ENCODE peak calls at places on chromosomes 5 and 9, in five cellular contexts. D, R, K, L and B are unnamed samples.

GRCh38 chr5:151123897-151124751 is 33.5 kb downstream of the ANXA6 start:
- DNase-seq in D (no peak), R (peak; percentile 88), K (no peak), L (no peak), B (no peak)

GRCh38 chr9:93120846-93121315 is 13.2 kb downstream of the NINJ1 start:
- DNase-seq in D (no peak), R (no peak), K (no peak), L (no peak), B (no peak)

GRCh38 chr9:110744753-110745522 is 76.3 kb downstream of the MUSK start:
- DNase-seq in D (no peak), R (no peak), K (no peak), L (no peak), B (no peak)

GRCh38 chr5:134141346-134142050 is 27.0 kb downstream of the TCF7 start:
- DNase-seq in D (no peak), R (no peak), K (no peak), L (no peak), B (no peak)

GRCh38 chr9:84851935-84852585 is 182.5 kb downstream of the NTRK2 start:
- DNase-seq in D (no peak), R (no peak), K (no peak), L (no peak), B (peak; percentile 67)

GRCh38 chr5:14741131-14741530 is 76.6 kb downstream of the OTULIN start:
- DNase-seq in D (no peak), R (no peak), K (no peak), L (no peak), B (no peak)

GRCh38 chr5:157371655-157372471 is 88.2 kb upstream of the NIPAL4 start:
- DNase-seq in D (no peak), R (no peak), K (no peak), L (no peak), B (no peak)

GRCh38 chr9:2618289-2618688 is 3.3 kb upstream of the VLDLR start:
- DNase-seq in D (no peak), R (no peak), K (no peak), L (no peak), B (no peak)

GRCh38 chr9:107896544-107896943 is 407.0 kb upstream of the KLF4 start:
- DNase-seq in D (no peak), R (no peak), K (no peak), L (no peak), B (no peak)

GRCh38 chr5:1443145-1443543 is 2.1 kb downstream of the SLC6A3 start:
- DNase-seq in D (no peak), R (no peak), K (no peak), L (no peak), B (no peak)

GRCh38 chr9:69421908-69422801 is 97.1 kb downstream of the ENTREP1 start:
- DNase-seq in D (peak; percentile 48), R (no peak), K (peak; percentile 64), L (peak; percentile 81), B (peak; percentile 75)

GRCh38 chr9:87238545-87238944 is 259.1 kb upstream of the DAPK1 start:
- DNase-seq in D (no peak), R (no peak), K (no peak), L (no peak), B (no peak)

GRCh38 chr9:892123-892522 is 50.6 kb downstream of the DMRT1 start:
- DNase-seq in D (no peak), R (no peak), K (no peak), L (no peak), B (no peak)

GRCh38 chr9:83472221-83472665 is 66.0 kb downstream of the FRMD3 start:
- DNase-seq in D (peak; percentile 95), R (no peak), K (no peak), L (no peak), B (no peak)

GRCh38 chr9:99682870-99683269 is 138.8 kb upstream of the NR4A3 start:
- DNase-seq in D (no peak), R (no peak), K (no peak), L (no peak), B (no peak)

GRCh38 chr5:65108786-65109743 is 340.3 kb downstream of the CWC27 start:
- DNase-seq in D (no peak), R (no peak), K (no peak), L (no peak), B (no peak)

GRCh38 chr5:176736271-176736965 is 73.9 kb upstream of the UNC5A start:
- DNase-seq in D (no peak), R (no peak), K (no peak), L (peak; percentile 44), B (no peak)

GRCh38 chr9:34310205-34310604 is 18.9 kb downstream of the KIF24 start:
- DNase-seq in D (no peak), R (no peak), K (no peak), L (no peak), B (peak; percentile 15)

GRCh38 chr5:107380654-107381053 is 290.1 kb downstream of the EFNA5 start:
- DNase-seq in D (no peak), R (no peak), K (no peak), L (no peak), B (no peak)

GRCh38 chr9:129253820-129254381 is 75.8 kb upstream of the IER5L start:
- DNase-seq in D (no peak), R (no peak), K (peak; percentile 72), L (no peak), B (no peak)

GRCh38 chr5:144876990-144877389 is 706.3 kb downstream of the KCTD16 start:
- DNase-seq in D (no peak), R (no peak), K (no peak), L (no peak), B (no peak)

GRCh38 chr5:172370648-172371248 is 83.6 kb downstream of the SH3PXD2B start:
- DNase-seq in D (peak; percentile 30), R (no peak), K (peak; percentile 56), L (no peak), B (no peak)

GRCh38 chr5:167049771-167050567 is 1241.5 kb upstream of the WWC1 start:
- DNase-seq in D (no peak), R (no peak), K (no peak), L (no peak), B (no peak)

GRCh38 chr9:135960328-135961276 is 571 bp downstream of the UBAC1 start:
- DNase-seq in D (no peak), R (no peak), K (peak; percentile 31), L (peak; percentile 80), B (no peak)

GRCh38 chr5:152218694-152219093 is 186.4 kb downstream of the NMUR2 start:
- DNase-seq in D (peak; percentile 1), R (no peak), K (no peak), L (no peak), B (no peak)

GRCh38 chr5:139843991-139844390 is 48.4 kb downstream of the PSD2 start:
- DNase-seq in D (no peak), R (peak; percentile 12), K (no peak), L (no peak), B (no peak)

GRCh38 chr5:115774684-115775083 is 41.8 kb downstream of the CDO1 start:
- DNase-seq in D (no peak), R (no peak), K (no peak), L (no peak), B (no peak)

GRCh38 chr9:36025751-36026150 is 11.0 kb upstream of the RECK start:
- DNase-seq in D (no peak), R (no peak), K (no peak), L (no peak), B (no peak)

GRCh38 chr9:135567311-135567710 is 5.8 kb downstream of the PAEP start:
- DNase-seq in D (no peak), R (no peak), K (no peak), L (no peak), B (no peak)

GRCh38 chr5:110377411-110378392 is 348.8 kb downstream of the TMEM232 start:
- DNase-seq in D (no peak), R (no peak), K (no peak), L (no peak), B (no peak)

GRCh38 chr9:137606005-137606601 is 617 bp downstream of the ARRDC1 start:
- DNase-seq in D (no peak), R (no peak), K (no peak), L (peak; percentile 65), B (no peak)

GRCh38 chr5:165723931-165724330 is 2218.5 kb downstream of the MAT2B start:
- DNase-seq in D (no peak), R (no peak), K (no peak), L (no peak), B (no peak)

GRCh38 chr9:23324511-23324910 is 501.5 kb downstream of the ELAVL2 start:
- DNase-seq in D (no peak), R (no peak), K (no peak), L (no peak), B (no peak)

GRCh38 chr5:172606156-172606785 is 34.8 kb upstream of the NEURL1B start:
- DNase-seq in D (no peak), R (no peak), K (no peak), L (no peak), B (no peak)

GRCh38 chr9:97749928-97750327 is 52.8 kb upstream of the XPA start:
- DNase-seq in D (no peak), R (no peak), K (no peak), L (no peak), B (no peak)

GRCh38 chr5:65121880-65122436 is 353.2 kb downstream of the CWC27 start:
- DNase-seq in D (no peak), R (no peak), K (peak; percentile 72), L (no peak), B (no peak)

GRCh38 chr5:51495672-51496071 is 112.4 kb downstream of the ISL1 start:
- DNase-seq in D (no peak), R (no peak), K (no peak), L (no peak), B (no peak)
- TF ChIP-seq FOXM1 in D (no peak), R (no peak), K (no peak), L (peak; percentile 62), B (no peak)

GRCh38 chr5:53265043-53265442 is 155.5 kb upstream of the MOCS2 start:
- DNase-seq in D (no peak), R (no peak), K (no peak), L (no peak), B (no peak)
- TF ChIP-seq FOXM1 in D (no peak), R (no peak), K (no peak), L (no peak), B (no peak)

GRCh38 chr9:124221685-124222084 is 36.1 kb upstream of the NEK6 start:
- DNase-seq in D (no peak), R (no peak), K (no peak), L (no peak), B (no peak)
- TF ChIP-seq FOXM1 in D (no peak), R (no peak), K (no peak), L (no peak), B (no peak)

GRCh38 chr5:138629383-138629782 is 54.2 kb upstream of the HSPA9 start:
- DNase-seq in D (no peak), R (no peak), K (no peak), L (no peak), B (no peak)
- TF ChIP-seq FOXM1 in D (no peak), R (no peak), K (no peak), L (no peak), B (no peak)

DNA sequence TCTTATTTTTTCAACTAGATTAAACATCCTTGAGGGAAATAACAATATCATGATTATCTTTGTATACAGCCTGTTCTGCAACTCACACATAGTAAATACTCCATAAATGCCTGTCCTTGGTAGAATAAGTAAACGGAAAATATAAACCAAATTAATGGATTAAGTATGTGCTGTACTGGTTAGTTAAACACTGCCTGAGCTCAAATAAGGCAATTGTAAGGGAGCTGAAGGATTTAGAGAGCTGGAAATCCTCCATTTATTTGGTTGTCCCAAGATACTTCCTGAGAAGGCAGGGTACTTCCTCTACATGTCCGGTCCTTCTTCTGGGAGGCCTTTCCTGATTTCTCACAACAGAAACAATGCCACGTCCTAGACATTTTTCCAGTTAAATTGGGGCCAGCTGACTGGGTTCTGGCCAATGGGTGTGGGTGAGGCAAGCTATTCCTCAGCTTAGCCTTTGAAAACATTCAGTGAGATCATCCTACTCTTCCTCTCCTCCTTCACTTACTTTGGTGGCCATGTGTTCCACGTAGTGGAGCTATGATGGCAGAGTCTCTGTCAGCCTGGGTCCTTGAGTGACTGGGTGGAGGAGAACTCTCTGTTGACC is 8.5 kb upstream of the C1QTNF3 start:
- DNase-seq in D (no peak), R (no peak), K (no peak), L (no peak), B (no peak)
- TF ChIP-seq FOXM1 in D (no peak), R (no peak), K (no peak), L (no peak), B (no peak)